ENCODE peak calls at places on chromosomes 11 and 22, in seven cellular contexts. G is bronchial epithelial cell, I is dorsolateral prefrontal cortex, J is uterus, K is OCI-LY7, N is GM10248, D is glutamatergic neuron. L is an unnamed sample.

GRCh38 chr11:2554338-2555240 is 109.8 kb downstream of the KCNQ1 start:
- DNase-seq in D (peak), J (no peak), K (no peak), N (no peak), I (no peak), G (peak), L (no peak)

GRCh38 chr11:72216638-72217037 is at the start of gene FOLR2:
- DNase-seq in J (no peak), N (no peak), D (no peak), K (no peak), G (no peak), I (no peak), L (no peak)

GRCh38 chr11:27214713-27215112 is 148.3 kb downstream of the CCDC34 start:
- DNase-seq in I (no peak), G (no peak), N (no peak), D (no peak), J (no peak), K (no peak), L (no peak)

GRCh38 chr11:94870422-94870821 is 102.3 kb downstream of the AMOTL1 start:
- DNase-seq in N (no peak), D (no peak), I (no peak), G (no peak), K (no peak), J (no peak), L (no peak)

GRCh38 chr22:20781272-20781990 is 7.5 kb downstream of the SERPIND1 start:
- DNase-seq in D (no peak), I (no peak), K (no peak), N (no peak), J (no peak), G (peak), L (no peak)

GRCh38 chr11:71251159-71251721 is 1.1 kb downstream of the SHANK2 start:
- DNase-seq in G (no peak), D (no peak), J (no peak), I (no peak), K (no peak), N (no peak), L (no peak)

GRCh38 chr11:96130061-96130460 is 206.2 kb upstream of the MTMR2 start:
- DNase-seq in J (no peak), I (no peak), N (no peak), K (no peak), G (no peak), D (no peak), L (no peak)

GRCh38 chr11:18522388-18522787 is 4.4 kb downstream of the TSG101 start:
- DNase-seq in G (peak), I (no peak), J (no peak), D (no peak), K (peak), N (no peak), L (no peak)

GRCh38 chr22:29344137-29344536 is 28.6 kb upstream of the RASL10A start:
- DNase-seq in K (no peak), I (no peak), G (peak), J (peak), N (no peak), D (no peak), L (no peak)

GRCh38 chr22:38315801-38316339 is 1.4 kb downstream of the CSNK1E start:
- DNase-seq in G (no peak), K (peak), N (no peak), I (no peak), J (no peak), D (no peak), L (no peak)

GRCh38 chr11:8989411-8989810 is 14.4 kb downstream of the NRIP3 start:
- DNase-seq in N (no peak), I (no peak), J (no peak), G (peak), D (no peak), K (no peak), L (no peak)

GRCh38 chr11:130847517-130847916 is 68.8 kb downstream of the SNX19 start:
- DNase-seq in D (no peak), N (no peak), G (peak), K (no peak), J (no peak), I (no peak), L (no peak)

GRCh38 chr11:12853652-12854296 is 155.3 kb upstream of the RASSF10 start:
- DNase-seq in N (no peak), I (no peak), G (peak), J (peak), D (no peak), K (no peak), L (no peak)

GRCh38 chr11:69155302-69156198 is at the start of gene SMIM38:
- DNase-seq in N (peak), G (no peak), D (no peak), K (no peak), J (no peak), I (no peak), L (no peak)

GRCh38 chr11:122656073-122656630 is 630 bp downstream of the UBASH3B start:
- DNase-seq in J (peak), D (peak), K (peak), G (peak), N (peak), I (peak), L (peak)

GRCh38 chr11:122655527-122656072 is at the start of gene UBASH3B:
- DNase-seq in J (peak), G (peak), N (peak), K (peak), D (peak), I (peak), L (peak)

GRCh38 chr11:122656631-122657101 is 1.1 kb downstream of the UBASH3B start:
- DNase-seq in N (peak), G (peak), D (peak), J (no peak), I (peak), K (peak), L (peak)

GRCh38 chr11:122652495-122652894 is 3.0 kb upstream of the UBASH3B start:
- DNase-seq in D (no peak), N (no peak), G (no peak), K (no peak), I (no peak), J (no peak), L (no peak)

DNA sequence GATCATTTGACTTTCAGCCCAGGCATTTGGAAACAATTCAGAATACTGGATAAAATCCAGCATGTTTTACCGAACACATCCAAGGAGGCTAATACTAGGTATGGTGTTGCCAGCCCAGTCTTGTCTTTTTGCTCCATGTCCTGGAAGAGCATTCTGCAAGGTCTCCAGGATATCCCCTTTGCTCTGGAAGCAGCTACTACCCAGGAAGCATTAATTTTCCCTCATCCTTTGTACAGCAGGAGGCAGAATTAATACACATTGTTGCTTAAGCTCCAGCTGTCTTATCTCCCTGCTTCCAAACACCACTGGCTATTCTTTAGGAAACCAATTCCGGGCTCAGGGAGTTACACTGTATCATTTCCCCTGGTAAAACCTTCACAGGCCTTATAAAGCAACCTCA is 1.6 kb upstream of the UBASH3B start:
- DNase-seq in G (peak), I (no peak), K (no peak), J (no peak), D (no peak), N (no peak), L (no peak)
- TF ChIP-seq CTCF in G (no peak), I (no peak), K (no peak), J (no peak), D (no peak), N (no peak), L (no peak)

DNA sequence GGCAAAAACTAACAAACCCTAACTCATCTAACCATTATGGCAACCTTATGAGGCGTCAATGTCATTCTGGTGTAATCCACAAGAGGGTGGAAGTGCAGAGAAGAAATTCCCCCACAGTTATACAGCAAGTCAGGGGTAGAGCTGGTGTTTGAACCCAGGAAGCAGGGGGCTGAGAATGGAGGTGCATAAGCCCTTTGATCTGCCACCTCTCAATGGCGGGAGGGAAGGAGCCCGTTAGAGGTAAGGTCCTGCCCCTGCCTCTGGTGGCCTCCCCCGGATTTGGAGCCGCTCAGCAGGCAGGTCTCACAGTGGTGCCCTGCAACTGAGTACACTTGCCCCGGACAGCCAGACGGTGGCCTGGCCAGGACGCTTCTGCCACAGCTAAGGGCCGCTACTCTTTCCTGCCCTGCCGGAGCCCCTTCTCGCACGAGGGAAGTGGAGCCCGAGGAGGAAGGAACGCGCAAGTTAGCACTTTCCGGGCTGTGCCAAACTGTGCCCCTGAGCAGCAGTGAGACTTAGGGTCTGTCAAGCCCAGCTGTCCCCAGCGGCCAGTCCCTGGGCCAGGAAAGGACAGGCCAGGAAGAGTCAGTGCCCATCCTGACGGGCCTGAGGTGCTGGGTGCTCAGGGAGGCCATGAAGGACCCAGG is 1.1 kb downstream of the FXYD2 start:
- DNase-seq in J (peak), D (peak), I (no peak), N (peak), G (no peak), K (peak), L (no peak)
- TF ChIP-seq CTCF in J (no peak), D (peak), I (no peak), N (no peak), G (peak), K (peak), L (peak)

GRCh38 chr11:110798231-110798630 is 86.0 kb upstream of the ARHGAP20 start:
- DNase-seq in I (no peak), K (no peak), J (no peak), G (no peak), D (no peak), N (no peak), L (no peak)

GRCh38 chr11:110795124-110795624 is 82.9 kb upstream of the ARHGAP20 start:
- DNase-seq in K (no peak), N (no peak), I (no peak), D (no peak), J (no peak), G (no peak), L (no peak)

GRCh38 chr11:110801328-110801727 is 89.1 kb upstream of the ARHGAP20 start:
- DNase-seq in J (no peak), G (no peak), D (no peak), N (no peak), K (no peak), I (no peak), L (no peak)

GRCh38 chr11:110793556-110793955 is 81.3 kb upstream of the ARHGAP20 start:
- DNase-seq in K (no peak), N (no peak), I (no peak), J (no peak), D (no peak), G (no peak), L (no peak)

DNA sequence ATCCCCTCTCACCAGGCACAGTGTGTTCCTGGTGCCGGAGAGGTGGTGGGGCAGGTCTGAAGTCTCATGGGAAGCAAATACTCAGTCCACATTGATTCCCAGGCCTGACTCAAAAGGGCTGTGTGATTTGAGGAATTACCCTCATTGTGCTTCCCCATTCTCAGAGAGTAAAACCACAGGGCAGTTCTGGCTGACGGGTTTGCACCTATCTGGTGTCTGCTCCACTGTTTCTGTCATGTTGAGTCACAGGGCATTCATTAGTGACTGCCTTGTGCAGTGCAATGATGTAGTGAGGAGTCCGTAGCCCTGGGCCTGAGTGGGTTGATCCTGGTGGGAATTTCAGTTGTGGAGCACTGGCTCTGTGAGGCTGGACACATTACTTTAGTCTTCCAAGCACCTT is 85.2 kb upstream of the ARHGAP20 start:
- DNase-seq in D (no peak), N (peak), G (peak), K (no peak), J (no peak), I (no peak), L (no peak)
- TF ChIP-seq CTCF in D (no peak), N (no peak), G (no peak), K (no peak), J (no peak), I (no peak), L (no peak)

GRCh38 chr11:34585870-34586654 is 34.8 kb upstream of the EHF start:
- DNase-seq in K (peak), N (peak), I (no peak), G (peak), J (no peak), D (no peak), L (no peak)
- TF ChIP-seq CTCF in K (peak), N (peak), I (peak), G (peak), J (peak), D (peak), L (peak)

GRCh38 chr11:120335928-120336640 is at the start of gene ARHGEF12:
- DNase-seq in N (peak), J (peak), K (peak), D (peak), G (peak), I (peak), L (peak)
- TF ChIP-seq CTCF in N (peak), J (peak), K (peak), D (no peak), G (peak), I (peak), L (no peak)